ENCODE peak calls at places on chromosomes 6 and 20, in six cellular contexts. R is neuronal stem cell, C is IMR-90, L is mesenchymal stem cell, P is H1, Y is trophoblast cell. A is an unnamed sample.

GRCh38 chr6:41332241-41332640 is 3.2 kb upstream of the NCR2 start:
- DNase-seq in C (no peak), P (no peak), Y (no peak), R (no peak), L (no peak), A (no peak)

GRCh38 chr6:6915813-6916547 is 191.8 kb upstream of the RREB1 start:
- DNase-seq in L (peak), R (no peak), Y (peak), C (peak), P (no peak), A (no peak)

GRCh38 chr6:133052465-133052864 is 188.7 kb upstream of the EYA4 start:
- DNase-seq in C (no peak), L (no peak), Y (no peak), R (no peak), P (no peak), A (no peak)

GRCh38 chr6:44494011-44494501 is 106.5 kb downstream of the CDC5L start:
- DNase-seq in Y (peak), L (peak), R (no peak), C (peak), P (no peak), A (no peak)

GRCh38 chr6:3438190-3439167 is 18.4 kb downstream of the SLC22A23 start:
- DNase-seq in C (peak), R (no peak), L (peak), P (no peak), Y (no peak), A (no peak)

GRCh38 chr6:93927731-93928130 is 508.4 kb upstream of the EPHA7 start:
- DNase-seq in L (no peak), P (no peak), Y (no peak), R (no peak), C (no peak), A (no peak)

GRCh38 chr6:7390218-7390878 is 740 bp downstream of the RIOK1 start:
- DNase-seq in Y (no peak), C (peak), P (no peak), L (no peak), R (no peak), A (no peak)

GRCh38 chr20:37282558-37282957 is 6.9 kb upstream of the MANBAL start:
- DNase-seq in C (peak), P (no peak), R (no peak), L (peak), Y (peak), A (no peak)

GRCh38 chr6:139080255-139080920 is 51.8 kb downstream of the ABRACL start:
- DNase-seq in R (no peak), C (no peak), Y (no peak), P (no peak), L (no peak), A (no peak)

GRCh38 chr6:119426619-119427018 is 77.1 kb upstream of the MAN1A1 start:
- DNase-seq in C (no peak), Y (peak), P (no peak), R (no peak), L (no peak), A (no peak)

GRCh38 chr6:38034269-38034914 is 214.9 kb downstream of the ZFAND3 start:
- DNase-seq in C (peak), P (no peak), Y (peak), R (no peak), L (peak), A (no peak)

GRCh38 chr6:152301021-152301805 is 335.9 kb downstream of the SYNE1 start:
- DNase-seq in P (no peak), C (peak), L (no peak), R (no peak), Y (no peak), A (no peak)

GRCh38 chr6:144151010-144151727 is 852 bp downstream of the STX11 start:
- DNase-seq in L (peak), Y (peak), P (no peak), R (no peak), C (no peak), A (no peak)

GRCh38 chr6:34021001-34021838 is 124.7 kb downstream of the GRM4 start:
- DNase-seq in L (no peak), C (no peak), Y (peak), P (no peak), R (no peak), A (no peak)

GRCh38 chr6:157520117-157520406 is 139.1 kb downstream of the ZDHHC14 start:
- DNase-seq in P (no peak), R (no peak), L (no peak), C (no peak), Y (no peak), A (no peak)

GRCh38 chr6:159761873-159762680 is at the start of gene ACAT2:
- DNase-seq in L (peak), Y (peak), C (peak), R (peak), P (peak), A (peak)

GRCh38 chr6:159761135-159761872 is 541 bp upstream of the ACAT2 start:
- DNase-seq in L (peak), C (no peak), R (peak), Y (peak), P (no peak), A (peak)

GRCh38 chr6:5771759-5772158 is 235.0 kb downstream of the NRN1 start:
- DNase-seq in Y (no peak), C (no peak), P (no peak), L (no peak), R (no peak), A (no peak)

GRCh38 chr6:12116978-12117377 is 104.9 kb downstream of the HIVEP1 start:
- DNase-seq in C (no peak), R (no peak), Y (no peak), L (no peak), P (no peak), A (no peak)

GRCh38 chr6:36120979-36121706 is 9.2 kb upstream of the MAPK13 start:
- DNase-seq in Y (peak), R (no peak), C (no peak), L (peak), P (no peak), A (no peak)

GRCh38 chr20:37348643-37349516 is 2.9 kb downstream of the SRC start:
- DNase-seq in L (no peak), Y (no peak), R (no peak), C (no peak), P (no peak), A (no peak)

GRCh38 chr6:12886961-12887775 is 170.6 kb downstream of the PHACTR1 start:
- DNase-seq in Y (no peak), C (no peak), L (no peak), P (peak), R (no peak), A (peak)

GRCh38 chr6:128068110-128068460 is 167.2 kb upstream of the THEMIS start:
- DNase-seq in P (no peak), C (no peak), L (no peak), Y (no peak), R (no peak), A (peak)

GRCh38 chr20:15992564-15992963 is 580.7 kb downstream of the KIF16B start:
- DNase-seq in C (no peak), P (no peak), R (no peak), L (no peak), Y (no peak), A (no peak)

GRCh38 chr6:115832186-115832585 is 228.5 kb downstream of the FRK start:
- DNase-seq in Y (no peak), L (no peak), P (no peak), R (no peak), C (no peak), A (no peak)

GRCh38 chr6:116550796-116551195 is 2.8 kb upstream of the CALHM4 start:
- DNase-seq in L (no peak), Y (no peak), C (no peak), P (no peak), R (no peak), A (no peak)

GRCh38 chr20:2767768-2768631 is 32.4 kb downstream of the CPXM1 start:
- DNase-seq in L (no peak), P (no peak), C (peak), Y (no peak), R (no peak), A (no peak)

GRCh38 chr6:39980839-39981580 is 46.7 kb upstream of the MOCS1 start:
- DNase-seq in R (peak), P (peak), L (peak), Y (peak), C (peak), A (peak)

GRCh38 chr20:63682384-63683139 is 13.9 kb upstream of the TNFRSF6B start:
- DNase-seq in R (no peak), C (peak), P (no peak), Y (peak), L (peak), A (no peak)

DNA sequence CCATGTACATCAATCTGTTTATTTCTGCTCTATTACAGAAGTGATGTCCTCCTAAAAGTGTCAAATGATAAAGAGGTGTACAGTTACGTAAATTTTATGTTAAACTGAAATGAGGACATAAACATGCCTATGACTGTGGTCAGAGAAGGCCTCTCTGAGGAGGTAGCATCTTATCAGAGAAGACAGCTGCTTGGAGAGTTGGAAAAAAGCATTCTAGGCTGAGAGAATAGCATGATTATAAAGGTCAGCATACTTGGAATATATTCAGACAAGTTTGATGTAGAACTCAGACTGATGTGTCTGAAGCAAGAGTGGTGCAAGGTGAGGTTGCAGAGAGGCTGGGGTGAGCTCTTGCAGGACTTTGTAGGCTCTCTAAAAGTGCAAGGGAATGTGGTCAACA is 3.1 kb upstream of the PCNA start:
- DNase-seq in C (peak), R (no peak), Y (peak), L (no peak), P (no peak), A (no peak)
- H3K14ac ChIP-seq in C (no peak), R (no peak), Y (no peak), L (no peak), P (no peak), A (no peak)

DNA sequence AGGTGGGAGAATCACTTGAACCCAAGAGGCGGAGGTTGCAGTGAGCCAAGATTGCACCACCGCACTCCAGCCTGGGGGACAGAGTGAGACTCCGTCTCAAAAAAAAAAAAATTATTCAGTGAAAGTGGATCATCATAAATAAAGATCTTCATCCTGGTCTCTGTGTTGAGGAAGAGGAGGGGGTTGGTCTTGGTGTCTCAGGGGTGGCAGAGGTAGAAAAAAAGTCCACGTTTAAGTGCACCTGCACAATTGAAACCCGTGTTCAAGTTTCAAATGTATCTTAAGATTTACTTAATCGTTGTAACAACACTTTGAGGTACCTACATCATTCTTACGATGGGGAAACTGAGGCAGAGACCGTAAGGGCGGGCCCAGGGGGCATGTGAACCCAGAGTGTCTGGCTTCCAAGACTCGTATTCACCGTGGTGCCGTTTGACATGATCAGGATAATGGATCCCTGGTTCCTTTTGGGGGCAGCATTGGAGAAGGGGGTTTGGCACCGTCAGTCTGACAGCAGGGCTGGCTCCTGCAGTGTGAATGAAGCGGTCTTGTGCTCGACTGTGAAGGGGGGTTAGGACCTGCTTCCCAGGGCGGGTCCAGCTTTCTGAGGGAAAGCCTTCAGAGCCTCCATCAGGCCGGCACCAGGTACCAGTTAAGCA is 32.9 kb upstream of the ID1 start:
- DNase-seq in Y (no peak), L (no peak), C (no peak), R (no peak), P (no peak), A (no peak)
- H2BK120ac ChIP-seq in Y (peak), L (peak), C (peak), R (no peak), P (peak), A (no peak)

GRCh38 chr20:7776148-7776547 is 164.1 kb downstream of the HAO1 start:
- DNase-seq in L (no peak), P (no peak), C (no peak), Y (no peak), R (no peak), A (no peak)

GRCh38 chr20:7772376-7772775 is 167.9 kb downstream of the HAO1 start:
- DNase-seq in R (no peak), P (no peak), Y (no peak), L (no peak), C (peak), A (no peak)

GRCh38 chr20:7773511-7773910 is 166.7 kb downstream of the HAO1 start:
- DNase-seq in L (no peak), P (no peak), Y (peak), C (no peak), R (no peak), A (no peak)

GRCh38 chr20:7770578-7770977 is 169.7 kb downstream of the HAO1 start:
- DNase-seq in L (no peak), Y (no peak), P (no peak), R (no peak), C (no peak), A (no peak)

DNA sequence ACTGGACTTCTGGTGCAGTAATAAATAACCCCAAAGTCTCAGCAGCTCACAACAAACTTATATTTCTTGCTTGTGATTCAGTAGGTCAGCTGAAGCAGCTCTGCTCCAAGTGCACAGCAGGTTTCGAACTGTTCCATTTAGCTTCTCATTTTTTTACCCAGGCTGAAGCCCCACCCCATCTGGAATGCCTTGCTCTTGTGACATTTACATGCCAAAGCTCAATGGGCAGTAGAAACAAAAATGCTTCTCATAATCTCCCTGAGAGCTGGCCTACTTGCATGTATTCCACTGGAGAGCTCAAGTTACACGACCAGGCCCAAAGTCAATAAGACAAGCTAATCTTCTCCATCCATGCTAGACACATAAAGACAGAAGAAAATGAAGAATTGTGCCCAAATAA is 165.2 kb downstream of the HAO1 start:
- DNase-seq in L (no peak), R (no peak), Y (no peak), C (peak), P (no peak), A (no peak)
- H3K14ac ChIP-seq in L (no peak), R (no peak), Y (no peak), C (no peak), P (no peak), A (no peak)

GRCh38 chr20:661474-662288 is 8.7 kb upstream of the SRXN1 start:
- DNase-seq in R (no peak), Y (no peak), C (no peak), P (no peak), L (no peak), A (peak)
- H2BK120ac ChIP-seq in R (no peak), Y (peak), C (no peak), P (peak), L (no peak), A (no peak)